ENCODE peak calls at places on chromosome 21, in eight cellular contexts. A, K, S, F, H, W, T and M are unnamed samples.

GRCh38 chr21:28256420-28256831 is 736.3 kb downstream of the LTN1 start:
- DNase-seq in A (no peak), K (no peak), S (no peak), F (no peak), H (no peak), W (no peak), T (no peak), M (no peak)

GRCh38 chr21:41775152-41775472 is 8.3 kb upstream of the RIPK4 start:
- DNase-seq in A (no peak), K (no peak), S (no peak), F (no peak), H (no peak), W (no peak), T (no peak), M (no peak)

GRCh38 chr21:18384771-18385170 is 18.8 kb downstream of the TMPRSS15 start:
- DNase-seq in A (peak), K (no peak), S (peak), F (no peak), H (peak), W (no peak), T (no peak), M (no peak)

GRCh38 chr21:29114765-29115164 is 15.7 kb upstream of the MAP3K7CL start:
- DNase-seq in A (peak), K (no peak), S (no peak), F (no peak), H (peak), W (no peak), T (peak), M (peak)

GRCh38 chr21:45972716-45973474 is 8.7 kb upstream of the COL6A1 start:
- DNase-seq in A (no peak), K (no peak), S (no peak), F (no peak), H (peak), W (no peak), T (peak), M (no peak)

GRCh38 chr21:36504067-36505058 is 24.4 kb upstream of the CLDN14 start:
- DNase-seq in A (peak), K (peak), S (peak), F (no peak), H (peak), W (peak), T (peak), M (peak)

GRCh38 chr21:45914321-45914845 is 67.2 kb upstream of the COL6A1 start:
- DNase-seq in A (no peak), K (no peak), S (no peak), F (no peak), H (no peak), W (no peak), T (no peak), M (no peak)

GRCh38 chr21:36773111-36773510 is 74.2 kb downstream of the SIM2 start:
- DNase-seq in A (peak), K (no peak), S (no peak), F (no peak), H (peak), W (no peak), T (no peak), M (no peak)

GRCh38 chr21:44905016-44905724 is 15.5 kb downstream of the ITGB2 start:
- DNase-seq in A (no peak), K (no peak), S (no peak), F (no peak), H (no peak), W (no peak), T (no peak), M (no peak)

GRCh38 chr21:42315296-42315891 is at the start of gene TFF3:
- DNase-seq in A (no peak), K (no peak), S (no peak), F (no peak), H (no peak), W (no peak), T (no peak), M (no peak)

GRCh38 chr21:15742052-15742451 is 12.3 kb downstream of the USP25 start:
- DNase-seq in A (no peak), K (no peak), S (no peak), F (no peak), H (no peak), W (no peak), T (no peak), M (no peak)

GRCh38 chr21:18147678-18148077 is 97.0 kb upstream of the CHODL start:
- DNase-seq in A (no peak), K (no peak), S (no peak), F (no peak), H (no peak), W (no peak), T (no peak), M (no peak)

GRCh38 chr21:18023099-18023498 is 203.9 kb upstream of the C21orf91 start:
- DNase-seq in A (no peak), K (no peak), S (no peak), F (no peak), H (no peak), W (no peak), T (no peak), M (no peak)

GRCh38 chr21:42561742-42562141 is 48.1 kb downstream of the SLC37A1 start:
- DNase-seq in A (no peak), K (no peak), S (no peak), F (no peak), H (no peak), W (no peak), T (no peak), M (no peak)

GRCh38 chr21:46099476-46099875 is 1.6 kb downstream of the COL6A2 start:
- DNase-seq in A (no peak), K (peak), S (no peak), F (no peak), H (no peak), W (no peak), T (no peak), M (no peak)

GRCh38 chr21:35316933-35317332 is 267.8 kb upstream of the RUNX1 start:
- DNase-seq in A (no peak), K (no peak), S (no peak), F (no peak), H (no peak), W (no peak), T (peak), M (no peak)

GRCh38 chr21:39004776-39005605 is 178.3 kb downstream of the PSMG1 start:
- DNase-seq in A (no peak), K (peak), S (no peak), F (no peak), H (no peak), W (no peak), T (no peak), M (no peak)

GRCh38 chr21:45877821-45878469 is 103.6 kb upstream of the COL6A1 start:
- DNase-seq in A (peak), K (no peak), S (no peak), F (no peak), H (no peak), W (no peak), T (no peak), M (no peak)

GRCh38 chr21:23792300-23792699 is 1815.0 kb downstream of the MRPL39 start:
- DNase-seq in A (no peak), K (no peak), S (no peak), F (no peak), H (no peak), W (no peak), T (no peak), M (no peak)

GRCh38 chr21:41933259-41934079 is 20.3 kb downstream of the C2CD2 start:
- DNase-seq in A (no peak), K (no peak), S (no peak), F (no peak), H (no peak), W (no peak), T (no peak), M (no peak)

GRCh38 chr21:45255381-45256020 is 32.2 kb downstream of the POFUT2 start:
- DNase-seq in A (peak), K (peak), S (no peak), F (no peak), H (no peak), W (no peak), T (no peak), M (peak)

GRCh38 chr21:42122808-42123207 is 51.7 kb downstream of the UMODL1 start:
- DNase-seq in A (no peak), K (no peak), S (no peak), F (no peak), H (no peak), W (no peak), T (no peak), M (no peak)

GRCh38 chr21:37071561-37072238 is 1.2 kb downstream of the PIGP start:
- DNase-seq in A (peak), K (no peak), S (no peak), F (no peak), H (peak), W (no peak), T (peak), M (no peak)

GRCh38 chr21:38869946-38870345 is 64.2 kb downstream of the ETS2 start:
- DNase-seq in A (no peak), K (no peak), S (no peak), F (no peak), H (peak), W (no peak), T (no peak), M (no peak)

GRCh38 chr21:15978158-15978805 is 248.5 kb downstream of the USP25 start:
- DNase-seq in A (no peak), K (no peak), S (no peak), F (no peak), H (no peak), W (no peak), T (no peak), M (no peak)

GRCh38 chr21:31612889-31613785 is 46.4 kb upstream of the SOD1 start:
- DNase-seq in A (no peak), K (no peak), S (no peak), F (no peak), H (no peak), W (no peak), T (no peak), M (no peak)

GRCh38 chr21:14675774-14676530 is 129.8 kb upstream of the SAMSN1 start:
- DNase-seq in A (no peak), K (peak), S (no peak), F (no peak), H (no peak), W (no peak), T (no peak), M (no peak)

GRCh38 chr21:20272791-20273362 is 725.3 kb upstream of the NCAM2 start:
- DNase-seq in A (no peak), K (no peak), S (no peak), F (no peak), H (no peak), W (no peak), T (no peak), M (no peak)

GRCh38 chr21:41851090-41851790 is 27.9 kb downstream of the PRDM15 start:
- DNase-seq in A (no peak), K (peak), S (no peak), F (no peak), H (no peak), W (no peak), T (no peak), M (no peak)

GRCh38 chr21:29991624-29992023 is 51.8 kb upstream of the GRIK1 start:
- DNase-seq in A (no peak), K (no peak), S (no peak), F (no peak), H (no peak), W (no peak), T (no peak), M (no peak)

GRCh38 chr21:42171091-42172053 is 47.6 kb upstream of the ABCG1 start:
- DNase-seq in A (no peak), K (no peak), S (no peak), F (no peak), H (no peak), W (no peak), T (no peak), M (peak)

GRCh38 chr21:42570841-42571387 is 57.3 kb downstream of the SLC37A1 start:
- DNase-seq in A (no peak), K (peak), S (no peak), F (no peak), H (no peak), W (peak), T (no peak), M (no peak)

GRCh38 chr21:35127851-35128250 is 78.7 kb upstream of the RUNX1 start:
- DNase-seq in A (no peak), K (no peak), S (no peak), F (no peak), H (no peak), W (no peak), T (no peak), M (no peak)

GRCh38 chr21:15731243-15731613 is 1.4 kb downstream of the USP25 start:
- DNase-seq in A (peak), K (no peak), S (no peak), F (no peak), H (no peak), W (no peak), T (no peak), M (no peak)

GRCh38 chr21:39397651-39398385 is 47.8 kb downstream of the LCA5L start:
- DNase-seq in A (no peak), K (no peak), S (no peak), F (no peak), H (no peak), W (no peak), T (no peak), M (no peak)

GRCh38 chr21:45574691-45575090 is 32.5 kb upstream of the SLC19A1 start:
- DNase-seq in A (no peak), K (no peak), S (no peak), F (no peak), H (no peak), W (no peak), T (no peak), M (no peak)